ENCODE peak calls at places on chromosome 5, in six cellular contexts. One of them, this sample, is unnamed.

GRCh38 chr5:79547429-79547822 is 33.5 kb upstream of the HOMER1 start:
- DNase-seq in thyroid gland: peak; percentile 9
- DNase-seq in A549: no peak
- DNase-seq in transverse colon: no peak
- DNase-seq in suprapubic skin: no peak
- DNase-seq in heart left ventricle: no peak
- DNase-seq in this sample: no peak

GRCh38 chr5:81070561-81070960 is 110.4 kb downstream of the RASGRF2 start:
- DNase-seq in thyroid gland: no peak
- DNase-seq in suprapubic skin: no peak
- DNase-seq in transverse colon: no peak
- DNase-seq in heart left ventricle: no peak
- DNase-seq in A549: no peak
- DNase-seq in this sample: no peak

GRCh38 chr5:14870347-14871083 is 1.1 kb downstream of the ANKH start:
- DNase-seq in thyroid gland: peak; percentile 14
- DNase-seq in transverse colon: peak; percentile 69
- DNase-seq in suprapubic skin: no peak
- DNase-seq in heart left ventricle: peak; percentile 51
- DNase-seq in A549: no peak
- DNase-seq in this sample: no peak

GRCh38 chr5:159657298-159657697 is 259.0 kb upstream of the ADRA1B start:
- DNase-seq in heart left ventricle: no peak
- DNase-seq in suprapubic skin: no peak
- DNase-seq in thyroid gland: no peak
- DNase-seq in A549: no peak
- DNase-seq in transverse colon: no peak
- DNase-seq in this sample: no peak

GRCh38 chr5:166433679-166434078 is 1857.8 kb upstream of the WWC1 start:
- DNase-seq in thyroid gland: no peak
- DNase-seq in transverse colon: no peak
- DNase-seq in heart left ventricle: no peak
- DNase-seq in suprapubic skin: no peak
- DNase-seq in A549: no peak
- DNase-seq in this sample: no peak

GRCh38 chr5:138276402-138277054 is 2.1 kb upstream of the GFRA3 start:
- DNase-seq in suprapubic skin: no peak
- DNase-seq in heart left ventricle: no peak
- DNase-seq in transverse colon: no peak
- DNase-seq in thyroid gland: no peak
- DNase-seq in A549: no peak
- DNase-seq in this sample: no peak

GRCh38 chr5:123455640-123456039 is 32.4 kb upstream of the CEP120 start:
- DNase-seq in A549: no peak
- DNase-seq in thyroid gland: no peak
- DNase-seq in suprapubic skin: no peak
- DNase-seq in heart left ventricle: no peak
- DNase-seq in transverse colon: no peak
- DNase-seq in this sample: no peak

GRCh38 chr5:68460147-68460760 is 244.7 kb downstream of the PIK3R1 start:
- DNase-seq in transverse colon: peak; percentile 26
- DNase-seq in A549: peak; percentile 12
- DNase-seq in thyroid gland: peak; percentile 24
- DNase-seq in suprapubic skin: no peak
- DNase-seq in heart left ventricle: no peak
- DNase-seq in this sample: peak; percentile 58

GRCh38 chr5:132500244-132500930 is 9.8 kb upstream of the IRF1 start:
- DNase-seq in suprapubic skin: no peak
- DNase-seq in A549: no peak
- DNase-seq in transverse colon: no peak
- DNase-seq in heart left ventricle: no peak
- DNase-seq in thyroid gland: no peak
- DNase-seq in this sample: no peak

GRCh38 chr5:143142596-143143435 is 260.7 kb downstream of the NR3C1 start:
- DNase-seq in suprapubic skin: no peak
- DNase-seq in heart left ventricle: peak; percentile 80
- DNase-seq in transverse colon: no peak
- DNase-seq in A549: no peak
- DNase-seq in thyroid gland: no peak
- DNase-seq in this sample: peak; percentile 30

GRCh38 chr5:156327306-156327705 is 342 bp downstream of the SGCD start:
- DNase-seq in transverse colon: no peak
- DNase-seq in thyroid gland: no peak
- DNase-seq in heart left ventricle: no peak
- DNase-seq in suprapubic skin: no peak
- DNase-seq in A549: no peak
- DNase-seq in this sample: no peak

GRCh38 chr5:156326718-156327259 is at the start of gene SGCD:
- DNase-seq in A549: peak; percentile 40
- DNase-seq in heart left ventricle: peak; percentile 82
- DNase-seq in suprapubic skin: peak; percentile 82
- DNase-seq in transverse colon: peak; percentile 26
- DNase-seq in thyroid gland: peak; percentile 69
- DNase-seq in this sample: peak; percentile 56

GRCh38 chr5:156329197-156329611 is 2.2 kb downstream of the SGCD start:
- DNase-seq in heart left ventricle: peak; percentile 67
- DNase-seq in A549: no peak
- DNase-seq in transverse colon: no peak
- DNase-seq in thyroid gland: peak; percentile 93
- DNase-seq in suprapubic skin: no peak
- DNase-seq in this sample: no peak

GRCh38 chr5:156328766-156329165 is 1.8 kb downstream of the SGCD start:
- DNase-seq in transverse colon: no peak
- DNase-seq in A549: no peak
- DNase-seq in heart left ventricle: peak; percentile 22
- DNase-seq in suprapubic skin: no peak
- DNase-seq in thyroid gland: no peak
- DNase-seq in this sample: no peak

DNA sequence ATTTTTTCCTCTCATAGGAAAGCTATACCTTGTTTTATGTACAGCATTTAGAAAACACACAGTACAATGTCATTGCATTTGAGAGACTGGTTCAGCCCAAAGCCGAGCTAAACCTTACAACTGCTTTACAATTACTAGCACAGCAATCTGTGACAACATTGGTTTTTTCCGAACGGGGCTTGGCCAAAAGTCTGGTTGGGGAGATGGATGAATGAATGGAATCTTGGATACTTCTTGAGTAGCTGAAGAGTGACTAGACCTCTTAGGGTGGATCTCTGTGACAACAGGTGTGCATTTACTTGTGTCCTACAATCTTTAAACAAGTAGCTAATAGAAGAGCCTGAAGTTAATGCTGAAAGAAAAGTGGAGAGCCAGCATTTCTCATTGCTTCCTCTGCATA is 1.2 kb downstream of the SGCD start:
- DNase-seq in thyroid gland: no peak
- DNase-seq in A549: no peak
- DNase-seq in suprapubic skin: no peak
- DNase-seq in heart left ventricle: no peak
- DNase-seq in transverse colon: no peak
- DNase-seq in this sample: no peak
- H3K27ac ChIP-seq in thyroid gland: no peak overlapping the region
- H3K27ac ChIP-seq in A549: peak overlapping the region; percentile 59
- H3K27ac ChIP-seq in suprapubic skin: no peak overlapping the region
- H3K27ac ChIP-seq in heart left ventricle: peak overlapping the region; percentile 90
- H3K27ac ChIP-seq in transverse colon: no peak overlapping the region
- H3K27ac ChIP-seq in this sample: no peak overlapping the region

DNA sequence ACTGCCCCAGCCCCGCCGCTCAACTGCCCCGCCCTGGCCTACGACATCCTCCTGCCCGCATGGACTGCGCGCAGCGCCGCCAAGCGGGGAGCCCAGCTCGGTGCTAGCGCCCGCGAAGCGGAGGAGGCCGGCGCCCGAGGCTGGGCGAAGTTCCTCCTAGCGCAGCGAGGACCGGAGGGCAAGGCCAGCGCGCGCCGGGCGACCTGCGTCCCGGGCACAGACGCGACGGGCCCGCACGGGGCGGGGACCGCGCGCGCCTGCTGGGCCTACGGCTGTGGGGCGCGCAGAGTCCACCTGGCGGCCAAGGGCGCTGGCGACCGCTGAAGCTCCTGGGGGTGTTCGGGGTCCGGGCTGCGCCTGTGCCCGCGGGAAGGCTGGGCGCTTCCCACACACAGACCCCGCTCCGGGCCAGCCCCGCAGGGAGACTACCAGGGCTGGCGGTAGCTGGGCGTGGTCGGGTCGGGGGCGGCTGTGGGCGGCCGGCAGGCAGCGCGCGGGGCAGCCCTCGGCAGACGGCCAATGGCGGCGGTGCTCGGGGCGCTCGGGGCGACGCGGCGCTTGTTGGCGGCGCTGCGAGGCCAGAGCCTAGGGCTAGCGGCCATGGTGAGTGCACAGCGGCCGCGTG is at the start of gene PCBD2:
- DNase-seq in transverse colon: peak; percentile 95
- DNase-seq in thyroid gland: peak; percentile 89
- DNase-seq in suprapubic skin: peak; percentile 93
- DNase-seq in heart left ventricle: peak; percentile 94
- DNase-seq in A549: peak; percentile 83
- DNase-seq in this sample: peak; percentile 91
- TF ChIP-seq POLR2A in transverse colon: peak; percentile 58
- TF ChIP-seq POLR2A in thyroid gland: peak; percentile 60
- TF ChIP-seq POLR2A in suprapubic skin: peak; percentile 38
- TF ChIP-seq POLR2A in heart left ventricle: no peak
- TF ChIP-seq POLR2A in A549: peak; percentile 65
- TF ChIP-seq POLR2A in this sample: no peak

GRCh38 chr5:17412760-17413671 is 85.0 kb upstream of the TAF11L2 start:
- DNase-seq in thyroid gland: no peak
- DNase-seq in transverse colon: no peak
- DNase-seq in A549: no peak
- DNase-seq in suprapubic skin: no peak
- DNase-seq in heart left ventricle: no peak
- DNase-seq in this sample: no peak
- H3K27ac ChIP-seq in thyroid gland: no peak overlapping the region
- H3K27ac ChIP-seq in transverse colon: no peak overlapping the region
- H3K27ac ChIP-seq in A549: peak overlapping the region; percentile 71
- H3K27ac ChIP-seq in suprapubic skin: no peak overlapping the region
- H3K27ac ChIP-seq in heart left ventricle: no peak overlapping the region
- H3K27ac ChIP-seq in this sample: no peak overlapping the region

GRCh38 chr5:151107084-151107483 is 26.2 kb upstream of the TNIP1 start:
- DNase-seq in heart left ventricle: no peak
- DNase-seq in transverse colon: peak; percentile 67
- DNase-seq in thyroid gland: no peak
- DNase-seq in suprapubic skin: no peak
- DNase-seq in A549: no peak
- DNase-seq in this sample: no peak

GRCh38 chr5:151106509-151106908 is 25.7 kb upstream of the TNIP1 start:
- DNase-seq in heart left ventricle: no peak
- DNase-seq in suprapubic skin: no peak
- DNase-seq in thyroid gland: no peak
- DNase-seq in A549: no peak
- DNase-seq in transverse colon: no peak
- DNase-seq in this sample: no peak

GRCh38 chr5:151110122-151110681 is 29.4 kb upstream of the TNIP1 start:
- DNase-seq in thyroid gland: no peak
- DNase-seq in heart left ventricle: peak; percentile 57
- DNase-seq in transverse colon: no peak
- DNase-seq in A549: no peak
- DNase-seq in suprapubic skin: no peak
- DNase-seq in this sample: no peak

GRCh38 chr5:151107738-151108520 is 27.1 kb upstream of the TNIP1 start:
- DNase-seq in thyroid gland: peak; percentile 87
- DNase-seq in transverse colon: peak; percentile 67
- DNase-seq in suprapubic skin: no peak
- DNase-seq in heart left ventricle: peak; percentile 81
- DNase-seq in A549: no peak
- DNase-seq in this sample: peak; percentile 61

GRCh38 chr5:151108566-151108965 is 27.7 kb upstream of the TNIP1 start:
- DNase-seq in transverse colon: no peak
- DNase-seq in A549: no peak
- DNase-seq in thyroid gland: no peak
- DNase-seq in suprapubic skin: no peak
- DNase-seq in heart left ventricle: no peak
- DNase-seq in this sample: no peak
- TF ChIP-seq POLR2A in transverse colon: no peak
- TF ChIP-seq POLR2A in A549: no peak
- TF ChIP-seq POLR2A in thyroid gland: no peak
- TF ChIP-seq POLR2A in suprapubic skin: no peak
- TF ChIP-seq POLR2A in heart left ventricle: no peak
- TF ChIP-seq POLR2A in this sample: no peak

GRCh38 chr5:16879650-16880049 is 56.4 kb downstream of the MYO10 start:
- DNase-seq in transverse colon: no peak
- DNase-seq in suprapubic skin: no peak
- DNase-seq in thyroid gland: no peak
- DNase-seq in A549: no peak
- DNase-seq in heart left ventricle: no peak
- DNase-seq in this sample: no peak

GRCh38 chr5:16877267-16877935 is 58.7 kb downstream of the MYO10 start:
- DNase-seq in thyroid gland: no peak
- DNase-seq in A549: no peak
- DNase-seq in suprapubic skin: no peak
- DNase-seq in heart left ventricle: no peak
- DNase-seq in transverse colon: no peak
- DNase-seq in this sample: no peak

GRCh38 chr5:16881253-16881652 is 54.8 kb downstream of the MYO10 start:
- DNase-seq in transverse colon: no peak
- DNase-seq in A549: no peak
- DNase-seq in suprapubic skin: no peak
- DNase-seq in heart left ventricle: no peak
- DNase-seq in thyroid gland: no peak
- DNase-seq in this sample: no peak

GRCh38 chr5:16880547-16880946 is 55.5 kb downstream of the MYO10 start:
- DNase-seq in thyroid gland: no peak
- DNase-seq in suprapubic skin: no peak
- DNase-seq in transverse colon: no peak
- DNase-seq in heart left ventricle: no peak
- DNase-seq in A549: no peak
- DNase-seq in this sample: no peak

DNA sequence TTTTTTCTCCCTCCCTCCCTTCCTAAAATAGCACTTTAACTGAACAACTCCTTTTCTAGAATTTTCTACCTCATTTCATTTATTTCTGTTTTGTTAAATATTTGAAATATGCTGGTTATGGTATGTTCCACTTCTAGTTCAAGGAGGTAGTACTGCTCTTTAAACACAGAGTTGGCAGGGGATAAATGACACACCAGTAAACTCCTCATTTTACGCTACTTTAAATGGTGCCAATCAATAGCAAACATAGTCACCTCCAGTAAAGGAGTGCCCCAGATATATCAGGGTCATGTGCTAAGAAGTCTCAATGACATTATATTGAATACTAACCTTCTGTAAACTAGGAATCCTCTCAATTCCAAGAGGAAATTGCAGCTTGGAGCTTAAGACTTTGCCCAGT is 56.9 kb downstream of the MYO10 start:
- DNase-seq in thyroid gland: no peak
- DNase-seq in suprapubic skin: no peak
- DNase-seq in transverse colon: no peak
- DNase-seq in A549: no peak
- DNase-seq in heart left ventricle: no peak
- DNase-seq in this sample: no peak
- H3K27ac ChIP-seq in thyroid gland: no peak overlapping the region
- H3K27ac ChIP-seq in suprapubic skin: no peak overlapping the region
- H3K27ac ChIP-seq in transverse colon: peak overlapping the region; percentile 68
- H3K27ac ChIP-seq in A549: peak overlapping the region; percentile 70
- H3K27ac ChIP-seq in heart left ventricle: no peak overlapping the region
- H3K27ac ChIP-seq in this sample: no peak overlapping the region

This sample was measured in testis.